ENCODE peak calls at places on chromosome 1, in nine cellular contexts. T is astrocyte of the spinal cord, B is AG09309, I is skeletal muscle cell, D is pancreas, M is Peyer's patch, E is tibial nerve, S is fibroblast of mammary gland, W is fibroblast of lung. Q is an unnamed sample.

GRCh38 chr1:234613992-234614584 is 4.1 kb upstream of the IRF2BP2 start:
- DNase-seq in M (no peak), I (no peak), B (no peak), W (peak), E (no peak), D (no peak), S (peak), T (peak), Q (no peak)

GRCh38 chr1:218382261-218382660 is 37.1 kb downstream of the TGFB2 start:
- DNase-seq in T (no peak), M (no peak), D (no peak), E (no peak), I (no peak), S (no peak), W (no peak), B (no peak), Q (no peak)

GRCh38 chr1:98860314-98860713 is 144.3 kb downstream of the PLPPR5 start:
- DNase-seq in I (no peak), W (no peak), B (no peak), S (no peak), T (no peak), D (no peak), M (no peak), E (no peak), Q (no peak)

GRCh38 chr1:84387480-84388163 is 10.7 kb upstream of the DNASE2B start:
- DNase-seq in W (no peak), I (no peak), T (no peak), M (no peak), S (no peak), E (no peak), D (no peak), B (no peak), Q (no peak)

GRCh38 chr1:30386145-30386926 is 337.0 kb downstream of the MATN1 start:
- DNase-seq in M (no peak), S (no peak), T (no peak), W (no peak), D (no peak), E (no peak), I (no peak), B (no peak), Q (no peak)

GRCh38 chr1:44678626-44679025 is 4.1 kb downstream of the ARMH1 start:
- DNase-seq in B (no peak), E (no peak), M (no peak), T (no peak), I (no peak), D (no peak), W (no peak), S (no peak), Q (no peak)

GRCh38 chr1:197620660-197621273 is 154.5 kb downstream of the DENND1B start:
- DNase-seq in M (no peak), W (no peak), D (no peak), T (no peak), S (no peak), E (no peak), I (no peak), B (no peak), Q (no peak)

GRCh38 chr1:198467342-198467741 is 73.1 kb downstream of the ATP6V1G3 start:
- DNase-seq in S (no peak), I (no peak), B (no peak), T (no peak), W (no peak), E (no peak), M (no peak), D (no peak), Q (no peak)

GRCh38 chr1:40122865-40123264 is 25.8 kb upstream of the PPT1 start:
- DNase-seq in B (no peak), W (no peak), D (no peak), T (no peak), M (no peak), S (no peak), E (no peak), I (no peak), Q (no peak)

GRCh38 chr1:50369830-50370229 is 53.4 kb downstream of the DMRTA2 start:
- DNase-seq in T (no peak), M (no peak), B (no peak), W (no peak), D (no peak), S (peak), I (no peak), E (no peak), Q (no peak)

GRCh38 chr1:33338495-33339211 is 17.8 kb upstream of the A3GALT2 start:
- DNase-seq in M (no peak), S (peak), D (peak), I (peak), E (peak), T (peak), B (peak), W (peak), Q (peak)

GRCh38 chr1:171595324-171595723 is 26.7 kb upstream of the MYOCOS start:
- DNase-seq in S (peak), D (no peak), M (no peak), T (peak), W (peak), E (no peak), I (no peak), B (no peak), Q (peak)

GRCh38 chr1:23537296-23537993 is 6.4 kb upstream of the E2F2 start:
- DNase-seq in T (peak), I (no peak), B (no peak), M (no peak), D (no peak), W (peak), S (peak), E (no peak), Q (no peak)

GRCh38 chr1:11320153-11320936 is 47.3 kb downstream of the UBIAD1 start:
- DNase-seq in I (no peak), M (peak), W (no peak), B (no peak), S (no peak), E (no peak), D (peak), T (no peak), Q (no peak)

GRCh38 chr1:183279835-183280234 is 93.8 kb downstream of the LAMC2 start:
- DNase-seq in T (peak), D (no peak), B (peak), E (no peak), I (peak), W (peak), S (peak), M (no peak), Q (no peak)

GRCh38 chr1:183282101-183282855 is 96.2 kb downstream of the LAMC2 start:
- DNase-seq in D (peak), T (no peak), I (no peak), E (no peak), M (no peak), W (no peak), B (no peak), S (no peak), Q (no peak)

GRCh38 chr1:183281039-183281438 is 95.0 kb downstream of the LAMC2 start:
- DNase-seq in T (no peak), M (no peak), D (no peak), W (no peak), S (peak), I (peak), B (no peak), E (peak), Q (no peak)

GRCh38 chr1:183283286-183283685 is 97.2 kb downstream of the LAMC2 start:
- DNase-seq in T (no peak), S (no peak), I (no peak), W (no peak), B (no peak), E (no peak), D (no peak), M (no peak), Q (no peak)

GRCh38 chr1:183281553-183282091 is 95.6 kb downstream of the LAMC2 start:
- DNase-seq in I (peak), M (peak), T (peak), E (peak), B (no peak), D (peak), W (peak), S (peak), Q (no peak)
- H3K4me3 ChIP-seq in I (no peak), M (no peak), T (no peak), E (no peak), B (no peak), D (no peak), W (no peak), S (no peak), Q (no peak)

GRCh38 chr1:147241955-147242448 is 482 bp upstream of the CHD1L start:
- DNase-seq in T (no peak), W (no peak), I (no peak), E (no peak), D (no peak), M (no peak), S (peak), B (no peak), Q (no peak)
- H3K4me3 ChIP-seq in T (peak), W (peak), I (peak), E (peak), D (peak), M (peak), S (peak), B (peak), Q (peak)

GRCh38 chr1:90715334-90715733 is 1.8 kb downstream of the BARHL2 start:
- DNase-seq in D (no peak), I (no peak), B (no peak), E (no peak), T (no peak), M (no peak), S (no peak), W (no peak), Q (no peak)

GRCh38 chr1:90717356-90717664 is 208 bp upstream of the BARHL2 start:
- DNase-seq in D (no peak), T (no peak), W (no peak), S (no peak), M (no peak), I (no peak), B (no peak), E (no peak), Q (no peak)

GRCh38 chr1:90717665-90718410 is 736 bp upstream of the BARHL2 start:
- DNase-seq in S (peak), T (peak), E (no peak), D (no peak), W (no peak), M (no peak), I (no peak), B (no peak), Q (no peak)

GRCh38 chr1:90716243-90716551 is 905 bp downstream of the BARHL2 start:
- DNase-seq in W (no peak), M (no peak), E (no peak), B (no peak), S (no peak), T (no peak), D (no peak), I (no peak), Q (no peak)

DNA sequence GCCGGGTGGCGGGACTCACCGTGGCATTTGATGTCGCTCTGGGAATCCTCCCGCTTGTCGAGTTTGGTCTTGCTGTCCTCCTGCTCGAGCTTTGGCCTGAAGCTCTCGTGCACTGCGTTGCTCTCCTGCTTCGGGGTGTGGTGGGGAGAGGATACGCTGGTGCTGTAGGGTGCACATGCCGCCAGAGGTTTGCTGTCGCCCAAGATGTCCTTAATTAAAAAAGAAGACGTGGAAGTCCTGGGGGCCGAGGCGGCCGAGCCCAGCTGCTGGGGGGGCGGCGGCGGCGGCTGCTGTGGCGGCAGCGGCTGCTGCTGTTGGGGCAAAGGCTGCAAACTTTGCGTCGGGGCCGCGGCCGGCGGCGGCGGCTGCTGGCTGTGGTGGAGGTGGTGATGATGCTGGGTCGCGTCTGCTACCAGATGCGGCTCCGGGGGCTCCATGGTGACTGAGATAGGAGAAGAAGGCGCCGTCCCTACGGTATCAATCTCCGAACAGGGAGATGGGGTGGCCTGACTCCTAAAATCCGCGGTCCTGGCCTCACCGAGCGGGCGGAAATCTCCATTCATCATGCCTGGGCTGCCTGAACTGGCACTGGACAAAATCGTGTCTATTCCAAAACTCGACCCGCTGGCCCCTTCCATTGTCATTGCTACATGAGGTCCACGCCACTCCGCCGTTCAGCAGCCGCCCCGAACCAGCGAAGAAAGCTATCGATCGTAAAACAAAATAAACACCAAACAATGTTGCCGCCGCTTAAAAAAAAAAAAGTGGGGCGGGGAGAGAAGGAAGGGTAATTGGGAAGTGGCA is at the start of gene BARHL2:
- DNase-seq in M (no peak), I (no peak), B (no peak), D (no peak), E (no peak), W (no peak), S (no peak), T (no peak), Q (no peak)
- H3K4me3 ChIP-seq in M (no peak), I (peak), B (peak), D (peak), E (peak), W (no peak), S (peak), T (peak), Q (no peak)

DNA sequence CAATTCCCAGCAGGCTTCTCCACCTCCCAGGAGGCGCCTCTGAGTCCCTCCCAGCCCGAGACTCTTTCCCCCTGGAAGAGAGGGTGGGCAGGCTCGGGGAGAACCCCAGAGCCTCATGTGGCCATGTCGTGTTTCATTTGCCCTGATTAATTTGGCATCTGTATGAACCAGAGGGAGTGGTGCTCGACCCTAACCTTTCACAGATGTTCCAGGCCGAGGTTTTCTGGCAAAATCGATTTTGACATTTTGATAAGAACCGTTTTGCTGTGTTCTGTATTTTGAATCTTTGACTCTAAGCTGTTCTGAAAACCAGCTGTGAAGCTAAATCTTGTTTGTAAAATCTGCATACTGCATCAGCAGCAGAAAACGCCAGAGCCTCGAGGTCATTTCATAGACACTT is 367.4 kb downstream of the CAMTA1 start:
- DNase-seq in W (no peak), E (no peak), D (no peak), M (no peak), S (no peak), I (no peak), T (no peak), B (no peak), Q (no peak)
- H3K4me3 ChIP-seq in W (no peak), E (no peak), D (no peak), M (no peak), S (no peak), I (no peak), T (no peak), B (no peak), Q (no peak)

GRCh38 chr1:151284013-151284577 is 2.0 kb downstream of the ZNF687 start:
- DNase-seq in W (no peak), T (no peak), S (no peak), I (no peak), D (peak), M (no peak), E (no peak), B (no peak), Q (no peak)
- H3K4me3 ChIP-seq in W (no peak), T (peak), S (no peak), I (no peak), D (peak), M (no peak), E (no peak), B (no peak), Q (peak)

GRCh38 chr1:229112832-229113548 is 157.9 kb upstream of the RAB4A start:
- DNase-seq in E (no peak), D (no peak), B (no peak), T (no peak), M (no peak), W (no peak), I (no peak), S (no peak), Q (no peak)
- H3K4me3 ChIP-seq in E (no peak), D (no peak), B (no peak), T (no peak), M (no peak), W (no peak), I (no peak), S (no peak), Q (no peak)

Q was measured in epithelial cell of proximal tubule.